ENCODE peak calls at places on chromosomes 5 and 9, in five cellular contexts. O, J, A, X and S are unnamed samples.

GRCh38 chr5:42908086-42908485 is 96.4 kb upstream of the SELENOP start:
- DNase-seq in O (no peak), J (no peak), A (no peak), X (no peak), S (no peak)

GRCh38 chr5:157592594-157592993 is 17.0 kb upstream of the ADAM19 start:
- DNase-seq in O (no peak), J (no peak), A (no peak), X (no peak), S (no peak)

GRCh38 chr5:118963169-118963568 is 25.2 kb downstream of the DTWD2 start:
- DNase-seq in O (no peak), J (no peak), A (no peak), X (no peak), S (no peak)

GRCh38 chr5:95731571-95732554 is 727 bp downstream of the RHOBTB3 start:
- DNase-seq in O (no peak), J (peak; percentile 74), A (peak; percentile 61), X (peak; percentile 34), S (peak; percentile 81)

GRCh38 chr5:157197088-157197487 is 16.4 kb downstream of the ITK start:
- DNase-seq in O (no peak), J (no peak), A (no peak), X (no peak), S (no peak)

GRCh38 chr5:101860145-101860544 is 435.9 kb downstream of the SLCO4C1 start:
- DNase-seq in O (no peak), J (no peak), A (no peak), X (no peak), S (no peak)

GRCh38 chr9:33498387-33498786 is 24.7 kb upstream of the NOL6 start:
- DNase-seq in O (no peak), J (no peak), A (no peak), X (peak; percentile 20), S (no peak)

GRCh38 chr5:125582358-125582757 is 835.9 kb upstream of the ZNF608 start:
- DNase-seq in O (no peak), J (no peak), A (no peak), X (no peak), S (no peak)

GRCh38 chr5:35438786-35439185 is 178.9 kb upstream of the SPEF2 start:
- DNase-seq in O (no peak), J (no peak), A (no peak), X (no peak), S (no peak)

GRCh38 chr9:134433101-134433500 is 106.8 kb downstream of the RXRA start:
- DNase-seq in O (no peak), J (no peak), A (no peak), X (peak; percentile 20), S (no peak)

GRCh38 chr5:178624626-178625546 is 2.0 kb downstream of the CLK4 start:
- DNase-seq in O (no peak), J (peak; percentile 32), A (peak; percentile 6), X (peak; percentile 21), S (no peak)

GRCh38 chr9:108184009-108184408 is 671.8 kb downstream of the ACTL7B start:
- DNase-seq in O (no peak), J (no peak), A (no peak), X (no peak), S (no peak)

GRCh38 chr5:161847447-161847846 is 473 bp upstream of the GABRA1 start:
- DNase-seq in O (no peak), J (peak; percentile 46), A (peak; percentile 14), X (no peak), S (no peak)

GRCh38 chr5:137282216-137282615 is 216.9 kb downstream of the SPOCK1 start:
- DNase-seq in O (no peak), J (no peak), A (no peak), X (peak; percentile 15), S (no peak)

GRCh38 chr9:108710424-108710823 is 145.4 kb downstream of the ACTL7B start:
- DNase-seq in O (no peak), J (no peak), A (no peak), X (no peak), S (no peak)

GRCh38 chr5:129172561-129172960 is 78.0 kb downstream of the ISOC1 start:
- DNase-seq in O (no peak), J (peak; percentile 24), A (peak; percentile 8), X (no peak), S (no peak)

GRCh38 chr5:44613951-44614350 is 194.8 kb upstream of the MRPS30 start:
- DNase-seq in O (no peak), J (no peak), A (no peak), X (no peak), S (no peak)

GRCh38 chr5:89480406-89481007 is 597.5 kb upstream of the MEF2C start:
- DNase-seq in O (no peak), J (no peak), A (no peak), X (no peak), S (no peak)

GRCh38 chr9:84940294-84940693 is 270.8 kb downstream of the NTRK2 start:
- DNase-seq in O (no peak), J (no peak), A (no peak), X (no peak), S (no peak)

GRCh38 chr9:93071464-93071863 is 13.0 kb downstream of the SUSD3 start:
- DNase-seq in O (no peak), J (peak; percentile 81), A (peak; percentile 56), X (peak; percentile 18), S (no peak)

GRCh38 chr5:92518318-92518913 is 1062.6 kb downstream of the NR2F1-AS1 start:
- DNase-seq in O (no peak), J (peak; percentile 70), A (peak; percentile 46), X (peak; percentile 80), S (no peak)

GRCh38 chr5:168426864-168427172 is 59.5 kb upstream of the RARS1 start:
- DNase-seq in O (no peak), J (no peak), A (no peak), X (no peak), S (no peak)

GRCh38 chr5:172952034-172952511 is 7.2 kb upstream of the RPL26L1 start:
- DNase-seq in O (no peak), J (no peak), A (no peak), X (peak; percentile 36), S (no peak)

GRCh38 chr9:121286973-121287721 is 19.2 kb downstream of the GSN start:
- DNase-seq in O (peak; percentile 81), J (peak; percentile 96), A (peak; percentile 83), X (peak; percentile 95), S (peak; percentile 94)

GRCh38 chr5:71891856-71892255 is 172.8 kb downstream of the CARTPT start:
- DNase-seq in O (no peak), J (peak; percentile 32), A (peak; percentile 20), X (peak; percentile 22), S (no peak)

GRCh38 chr9:127011772-127012171 is 97.2 kb downstream of the RALGPS1 start:
- DNase-seq in O (no peak), J (no peak), A (no peak), X (no peak), S (no peak)

GRCh38 chr9:88236531-88237453 is 98.5 kb upstream of the SPATA31C2 start:
- DNase-seq in O (no peak), J (no peak), A (no peak), X (peak; percentile 19), S (no peak)

GRCh38 chr5:88116396-88116795 is 152.2 kb downstream of the TMEM161B start:
- DNase-seq in O (no peak), J (no peak), A (no peak), X (no peak), S (no peak)

GRCh38 chr9:102295188-102295587 is 556.7 kb upstream of the GRIN3A start:
- DNase-seq in O (no peak), J (no peak), A (no peak), X (no peak), S (no peak)

GRCh38 chr9:130846487-130847305 is 11.6 kb downstream of the ABL1 start:
- DNase-seq in O (no peak), J (no peak), A (no peak), X (peak; percentile 80), S (peak; percentile 90)
- H3K4me3 ChIP-seq in O (no peak overlapping the region), J (peak overlapping the region; percentile 5), A (no peak overlapping the region), X (peak overlapping the region; percentile 16), S (peak overlapping the region; percentile 66)

GRCh38 chr5:6424700-6425099 is 24.0 kb upstream of the UBE2QL1 start:
- DNase-seq in O (no peak), J (no peak), A (no peak), X (no peak), S (no peak)

GRCh38 chr5:6424110-6424659 is 24.5 kb upstream of the UBE2QL1 start:
- DNase-seq in O (no peak), J (no peak), A (no peak), X (no peak), S (no peak)

GRCh38 chr5:6430418-6431028 is 18.1 kb upstream of the UBE2QL1 start:
- DNase-seq in O (no peak), J (no peak), A (no peak), X (no peak), S (peak; percentile 46)

GRCh38 chr5:6431214-6432195 is 17.2 kb upstream of the UBE2QL1 start:
- DNase-seq in O (no peak), J (no peak), A (no peak), X (no peak), S (peak; percentile 33)

GRCh38 chr5:6427689-6428088 is 21.0 kb upstream of the UBE2QL1 start:
- DNase-seq in O (no peak), J (no peak), A (no peak), X (no peak), S (peak; percentile 21)
- TF ChIP-seq CTCF in O (no peak), J (no peak), A (no peak), X (no peak), S (no peak)

DNA sequence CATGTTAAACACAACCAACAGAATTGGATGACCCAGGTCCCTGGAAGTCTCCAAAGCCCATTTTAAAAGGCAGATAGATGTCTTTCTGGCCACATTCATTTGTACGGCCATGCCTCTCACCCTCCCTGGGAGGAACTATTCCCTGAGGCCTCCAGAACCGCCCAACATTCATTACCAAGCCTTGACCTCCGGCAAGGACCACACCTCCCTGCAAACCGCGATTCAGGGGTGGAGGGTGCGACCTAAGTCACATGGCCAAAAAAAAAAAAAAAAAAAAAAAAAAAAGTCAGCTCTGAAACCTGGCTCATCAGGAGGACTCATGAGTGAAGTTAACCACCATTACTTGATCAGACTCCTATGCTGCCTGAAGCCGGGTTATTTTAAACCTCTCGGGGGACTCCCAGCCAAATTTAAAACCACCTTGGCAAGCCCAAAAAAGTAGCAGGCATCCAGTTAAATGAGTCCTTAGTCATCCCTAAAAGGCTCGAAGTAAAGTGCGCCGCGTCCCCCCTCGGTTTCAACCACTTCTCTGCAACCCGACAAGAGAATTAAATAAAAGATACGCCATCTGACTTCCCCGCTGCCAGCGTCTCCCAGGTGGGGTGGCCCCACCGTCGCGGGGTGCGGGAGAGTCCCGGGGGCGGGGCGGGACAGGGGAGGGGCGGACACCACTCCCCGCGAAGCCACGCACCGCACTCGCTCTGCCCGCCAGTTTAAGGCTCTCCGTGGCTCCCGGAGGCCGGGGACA is 2.4 kb downstream of the KLF9 start:
- DNase-seq in O (peak; percentile 85), J (peak; percentile 72), A (no peak), X (peak; percentile 71), S (peak; percentile 91)
- H3K27ac ChIP-seq in O (peak overlapping the region; percentile 100), J (no peak overlapping the region), A (no peak overlapping the region), X (peak overlapping the region; percentile 97), S (peak overlapping the region; percentile 100)

DNA sequence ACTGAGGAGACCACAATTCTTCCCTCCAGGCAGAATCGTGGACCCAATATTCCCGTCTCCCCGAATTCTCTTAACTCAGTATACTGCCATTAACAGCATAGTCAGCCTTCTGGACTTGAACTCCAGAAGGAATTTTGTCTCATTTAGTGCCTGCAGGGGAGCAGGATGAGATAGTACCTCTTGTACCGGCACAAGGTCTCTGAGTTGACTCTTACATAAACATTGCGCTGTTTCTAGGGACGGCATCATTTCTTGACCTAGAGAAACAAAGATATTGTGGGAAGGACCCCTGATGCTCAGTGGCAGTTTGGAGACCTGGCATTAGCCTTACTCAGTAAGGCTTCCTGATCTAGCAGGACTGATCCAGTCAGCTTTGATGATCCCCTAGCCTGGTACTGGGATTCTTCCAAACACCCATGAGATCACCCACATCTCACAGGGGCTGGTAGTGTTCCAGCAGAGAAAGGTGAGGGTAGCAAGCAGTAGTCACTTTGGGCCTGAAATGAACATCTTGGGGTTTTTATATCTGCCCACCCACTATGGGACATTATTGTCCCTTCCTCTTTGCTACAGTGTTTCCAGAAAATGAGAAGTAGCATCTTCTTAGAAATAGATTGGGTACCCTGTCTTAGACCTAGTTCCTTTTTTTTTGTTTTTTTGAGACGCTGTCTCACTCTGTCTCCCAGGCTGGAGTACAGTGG is 249.0 kb upstream of the ANKRD55 start:
- DNase-seq in O (no peak), J (no peak), A (no peak), X (no peak), S (no peak)
- H3K4me3 ChIP-seq in O (no peak overlapping the region), J (peak overlapping the region; percentile 81), A (peak overlapping the region; percentile 64), X (no peak overlapping the region), S (peak overlapping the region; percentile 78)